ENCODE peak calls at places on chromosomes 7 and 10, in nine cellular contexts. One of them, this sample, is unnamed.

GRCh38 chr7:94368371-94368791 is 26.3 kb upstream of the COL1A2 start:
- DNase-seq in Daoy: peak; percentile 62
- DNase-seq in nephron progenitor cell: no peak
- DNase-seq in head of caudate nucleus: no peak
- DNase-seq in activated T-cell treated with anti-CD3 and anti-CD28 coated beads, Interleukin-2, amount 50 U/mL, for 24 hours: no peak
- DNase-seq in fibroblast of the aortic adventitia: peak; percentile 98
- DNase-seq in endothelial cell: no peak
- DNase-seq in NCI-H460: no peak
- DNase-seq in HCT116: no peak
- DNase-seq in this sample: no peak

GRCh38 chr7:143346018-143346417 is 16.5 kb downstream of the FAM131B start:
- DNase-seq in Daoy: no peak
- DNase-seq in nephron progenitor cell: no peak
- DNase-seq in head of caudate nucleus: no peak
- DNase-seq in activated T-cell treated with anti-CD3 and anti-CD28 coated beads, Interleukin-2, amount 50 U/mL, for 24 hours: no peak
- DNase-seq in fibroblast of the aortic adventitia: no peak
- DNase-seq in endothelial cell: no peak
- DNase-seq in NCI-H460: no peak
- DNase-seq in HCT116: no peak
- DNase-seq in this sample: no peak

GRCh38 chr10:88879754-88880286 is at the start of gene STAMBPL1:
- DNase-seq in Daoy: no peak
- DNase-seq in nephron progenitor cell: no peak
- DNase-seq in head of caudate nucleus: peak; percentile 50
- DNase-seq in activated T-cell treated with anti-CD3 and anti-CD28 coated beads, Interleukin-2, amount 50 U/mL, for 24 hours: peak; percentile 85
- DNase-seq in fibroblast of the aortic adventitia: no peak
- DNase-seq in endothelial cell: peak; percentile 49
- DNase-seq in NCI-H460: no peak
- DNase-seq in HCT116: no peak
- DNase-seq in this sample: peak; percentile 64

GRCh38 chr7:88306590-88307048 is at the start of gene STEAP4:
- DNase-seq in Daoy: peak; percentile 9
- DNase-seq in nephron progenitor cell: peak; percentile 62
- DNase-seq in head of caudate nucleus: peak; percentile 29
- DNase-seq in activated T-cell treated with anti-CD3 and anti-CD28 coated beads, Interleukin-2, amount 50 U/mL, for 24 hours: no peak
- DNase-seq in fibroblast of the aortic adventitia: peak; percentile 71
- DNase-seq in endothelial cell: peak; percentile 70
- DNase-seq in NCI-H460: peak; percentile 52
- DNase-seq in HCT116: peak; percentile 19
- DNase-seq in this sample: no peak

GRCh38 chr7:139914861-139915300 is 85.8 kb downstream of the TBXAS1 start:
- DNase-seq in Daoy: no peak
- DNase-seq in nephron progenitor cell: no peak
- DNase-seq in head of caudate nucleus: no peak
- DNase-seq in activated T-cell treated with anti-CD3 and anti-CD28 coated beads, Interleukin-2, amount 50 U/mL, for 24 hours: no peak
- DNase-seq in fibroblast of the aortic adventitia: no peak
- DNase-seq in endothelial cell: no peak
- DNase-seq in NCI-H460: no peak
- DNase-seq in HCT116: no peak
- DNase-seq in this sample: no peak

GRCh38 chr10:95864906-95865813 is 42.6 kb upstream of the CC2D2B start:
- DNase-seq in Daoy: peak; percentile 32
- DNase-seq in nephron progenitor cell: peak; percentile 31
- DNase-seq in head of caudate nucleus: peak; percentile 32
- DNase-seq in activated T-cell treated with anti-CD3 and anti-CD28 coated beads, Interleukin-2, amount 50 U/mL, for 24 hours: no peak
- DNase-seq in fibroblast of the aortic adventitia: peak; percentile 86
- DNase-seq in endothelial cell: peak; percentile 49
- DNase-seq in NCI-H460: peak; percentile 42
- DNase-seq in HCT116: peak; percentile 48
- DNase-seq in this sample: peak; percentile 5

GRCh38 chr10:58740620-58741369 is 228.1 kb downstream of the BICC1 start:
- DNase-seq in Daoy: no peak
- DNase-seq in nephron progenitor cell: no peak
- DNase-seq in head of caudate nucleus: no peak
- DNase-seq in activated T-cell treated with anti-CD3 and anti-CD28 coated beads, Interleukin-2, amount 50 U/mL, for 24 hours: no peak
- DNase-seq in fibroblast of the aortic adventitia: peak; percentile 52
- DNase-seq in endothelial cell: no peak
- DNase-seq in NCI-H460: no peak
- DNase-seq in HCT116: no peak
- DNase-seq in this sample: no peak

GRCh38 chr7:90677742-90678439 is 81.8 kb downstream of the CDK14 start:
- DNase-seq in Daoy: no peak
- DNase-seq in nephron progenitor cell: no peak
- DNase-seq in head of caudate nucleus: no peak
- DNase-seq in activated T-cell treated with anti-CD3 and anti-CD28 coated beads, Interleukin-2, amount 50 U/mL, for 24 hours: no peak
- DNase-seq in fibroblast of the aortic adventitia: no peak
- DNase-seq in endothelial cell: no peak
- DNase-seq in NCI-H460: no peak
- DNase-seq in HCT116: no peak
- DNase-seq in this sample: no peak

GRCh38 chr7:142355328-142355727 is 97.5 kb upstream of the PRSS58 start:
- DNase-seq in Daoy: peak; percentile 50
- DNase-seq in nephron progenitor cell: no peak
- DNase-seq in head of caudate nucleus: no peak
- DNase-seq in activated T-cell treated with anti-CD3 and anti-CD28 coated beads, Interleukin-2, amount 50 U/mL, for 24 hours: no peak
- DNase-seq in fibroblast of the aortic adventitia: peak; percentile 72
- DNase-seq in endothelial cell: no peak
- DNase-seq in NCI-H460: no peak
- DNase-seq in HCT116: no peak
- DNase-seq in this sample: no peak

GRCh38 chr10:31707578-31708411 is 220.8 kb downstream of the ARHGAP12 start:
- DNase-seq in Daoy: peak; percentile 52
- DNase-seq in nephron progenitor cell: peak; percentile 56
- DNase-seq in head of caudate nucleus: peak; percentile 71
- DNase-seq in activated T-cell treated with anti-CD3 and anti-CD28 coated beads, Interleukin-2, amount 50 U/mL, for 24 hours: peak; percentile 72
- DNase-seq in fibroblast of the aortic adventitia: peak; percentile 77
- DNase-seq in endothelial cell: peak; percentile 78
- DNase-seq in NCI-H460: peak; percentile 3
- DNase-seq in HCT116: no peak
- DNase-seq in this sample: peak; percentile 41

GRCh38 chr7:26117142-26117807 is 34.7 kb upstream of the NFE2L3 start:
- DNase-seq in Daoy: peak; percentile 33
- DNase-seq in nephron progenitor cell: no peak
- DNase-seq in head of caudate nucleus: no peak
- DNase-seq in activated T-cell treated with anti-CD3 and anti-CD28 coated beads, Interleukin-2, amount 50 U/mL, for 24 hours: no peak
- DNase-seq in fibroblast of the aortic adventitia: no peak
- DNase-seq in endothelial cell: no peak
- DNase-seq in NCI-H460: no peak
- DNase-seq in HCT116: no peak
- DNase-seq in this sample: no peak

GRCh38 chr10:114779803-114780609 is 41.6 kb upstream of the FHIP2A start:
- DNase-seq in Daoy: peak; percentile 77
- DNase-seq in nephron progenitor cell: no peak
- DNase-seq in head of caudate nucleus: no peak
- DNase-seq in activated T-cell treated with anti-CD3 and anti-CD28 coated beads, Interleukin-2, amount 50 U/mL, for 24 hours: no peak
- DNase-seq in fibroblast of the aortic adventitia: peak; percentile 94
- DNase-seq in endothelial cell: no peak
- DNase-seq in NCI-H460: peak; percentile 77
- DNase-seq in HCT116: peak; percentile 76
- DNase-seq in this sample: no peak

GRCh38 chr10:110737886-110738634 is 93.9 kb downstream of the RBM20 start:
- DNase-seq in Daoy: no peak
- DNase-seq in nephron progenitor cell: no peak
- DNase-seq in head of caudate nucleus: no peak
- DNase-seq in activated T-cell treated with anti-CD3 and anti-CD28 coated beads, Interleukin-2, amount 50 U/mL, for 24 hours: no peak
- DNase-seq in fibroblast of the aortic adventitia: peak; percentile 38
- DNase-seq in endothelial cell: no peak
- DNase-seq in NCI-H460: no peak
- DNase-seq in HCT116: no peak
- DNase-seq in this sample: no peak

GRCh38 chr7:41695661-41696322 is 7.1 kb downstream of the INHBA start:
- DNase-seq in Daoy: no peak
- DNase-seq in nephron progenitor cell: no peak
- DNase-seq in head of caudate nucleus: no peak
- DNase-seq in activated T-cell treated with anti-CD3 and anti-CD28 coated beads, Interleukin-2, amount 50 U/mL, for 24 hours: no peak
- DNase-seq in fibroblast of the aortic adventitia: peak; percentile 93
- DNase-seq in endothelial cell: no peak
- DNase-seq in NCI-H460: no peak
- DNase-seq in HCT116: no peak
- DNase-seq in this sample: no peak

GRCh38 chr10:24513155-24513554 is 210.5 kb downstream of the ARHGAP21 start:
- DNase-seq in Daoy: peak; percentile 17
- DNase-seq in nephron progenitor cell: no peak
- DNase-seq in head of caudate nucleus: peak; percentile 25
- DNase-seq in activated T-cell treated with anti-CD3 and anti-CD28 coated beads, Interleukin-2, amount 50 U/mL, for 24 hours: no peak
- DNase-seq in fibroblast of the aortic adventitia: peak; percentile 37
- DNase-seq in endothelial cell: peak; percentile 21
- DNase-seq in NCI-H460: peak; percentile 5
- DNase-seq in HCT116: no peak
- DNase-seq in this sample: no peak

GRCh38 chr10:132914732-132915131 is 27.6 kb downstream of the CFAP46 start:
- DNase-seq in Daoy: no peak
- DNase-seq in nephron progenitor cell: no peak
- DNase-seq in head of caudate nucleus: no peak
- DNase-seq in activated T-cell treated with anti-CD3 and anti-CD28 coated beads, Interleukin-2, amount 50 U/mL, for 24 hours: no peak
- DNase-seq in fibroblast of the aortic adventitia: no peak
- DNase-seq in endothelial cell: no peak
- DNase-seq in NCI-H460: no peak
- DNase-seq in HCT116: no peak
- DNase-seq in this sample: no peak

GRCh38 chr7:100464210-100464660 is at the start of gene SPACDR:
- DNase-seq in Daoy: no peak
- DNase-seq in nephron progenitor cell: no peak
- DNase-seq in head of caudate nucleus: no peak
- DNase-seq in activated T-cell treated with anti-CD3 and anti-CD28 coated beads, Interleukin-2, amount 50 U/mL, for 24 hours: no peak
- DNase-seq in fibroblast of the aortic adventitia: no peak
- DNase-seq in endothelial cell: no peak
- DNase-seq in NCI-H460: no peak
- DNase-seq in HCT116: no peak
- DNase-seq in this sample: no peak

GRCh38 chr7:134567368-134567767 is 18.5 kb downstream of the AKR1B15 start:
- DNase-seq in Daoy: no peak
- DNase-seq in nephron progenitor cell: no peak
- DNase-seq in head of caudate nucleus: no peak
- DNase-seq in activated T-cell treated with anti-CD3 and anti-CD28 coated beads, Interleukin-2, amount 50 U/mL, for 24 hours: no peak
- DNase-seq in fibroblast of the aortic adventitia: no peak
- DNase-seq in endothelial cell: no peak
- DNase-seq in NCI-H460: no peak
- DNase-seq in HCT116: no peak
- DNase-seq in this sample: no peak

GRCh38 chr10:91150631-91151030 is 69.8 kb upstream of the PCGF5 start:
- DNase-seq in Daoy: no peak
- DNase-seq in nephron progenitor cell: no peak
- DNase-seq in head of caudate nucleus: no peak
- DNase-seq in activated T-cell treated with anti-CD3 and anti-CD28 coated beads, Interleukin-2, amount 50 U/mL, for 24 hours: no peak
- DNase-seq in fibroblast of the aortic adventitia: no peak
- DNase-seq in endothelial cell: no peak
- DNase-seq in NCI-H460: no peak
- DNase-seq in HCT116: no peak
- DNase-seq in this sample: no peak

GRCh38 chr7:147519062-147519461 is 1071.5 kb upstream of the C7orf33 start:
- DNase-seq in Daoy: no peak
- DNase-seq in nephron progenitor cell: no peak
- DNase-seq in head of caudate nucleus: no peak
- DNase-seq in activated T-cell treated with anti-CD3 and anti-CD28 coated beads, Interleukin-2, amount 50 U/mL, for 24 hours: no peak
- DNase-seq in fibroblast of the aortic adventitia: peak; percentile 55
- DNase-seq in endothelial cell: no peak
- DNase-seq in NCI-H460: no peak
- DNase-seq in HCT116: no peak
- DNase-seq in this sample: no peak

GRCh38 chr10:131216681-131217230 is 94.8 kb downstream of the TCERG1L start:
- DNase-seq in Daoy: no peak
- DNase-seq in nephron progenitor cell: no peak
- DNase-seq in head of caudate nucleus: no peak
- DNase-seq in activated T-cell treated with anti-CD3 and anti-CD28 coated beads, Interleukin-2, amount 50 U/mL, for 24 hours: no peak
- DNase-seq in fibroblast of the aortic adventitia: no peak
- DNase-seq in endothelial cell: no peak
- DNase-seq in NCI-H460: no peak
- DNase-seq in HCT116: no peak
- DNase-seq in this sample: no peak

GRCh38 chr10:118045842-118046490 is 775 bp downstream of the RAB11FIP2 start:
- DNase-seq in Daoy: peak; percentile 42
- DNase-seq in nephron progenitor cell: no peak
- DNase-seq in head of caudate nucleus: peak; percentile 51
- DNase-seq in activated T-cell treated with anti-CD3 and anti-CD28 coated beads, Interleukin-2, amount 50 U/mL, for 24 hours: peak; percentile 66
- DNase-seq in fibroblast of the aortic adventitia: peak; percentile 45
- DNase-seq in endothelial cell: no peak
- DNase-seq in NCI-H460: peak; percentile 13
- DNase-seq in HCT116: peak; percentile 12
- DNase-seq in this sample: peak; percentile 35

GRCh38 chr10:34235164-34235832 is 579.8 kb downstream of the PARD3 start:
- DNase-seq in Daoy: peak; percentile 72
- DNase-seq in nephron progenitor cell: no peak
- DNase-seq in head of caudate nucleus: no peak
- DNase-seq in activated T-cell treated with anti-CD3 and anti-CD28 coated beads, Interleukin-2, amount 50 U/mL, for 24 hours: no peak
- DNase-seq in fibroblast of the aortic adventitia: no peak
- DNase-seq in endothelial cell: no peak
- DNase-seq in NCI-H460: no peak
- DNase-seq in HCT116: no peak
- DNase-seq in this sample: no peak

GRCh38 chr10:126618466-126618865 is 52.0 kb downstream of the C10orf90 start:
- DNase-seq in Daoy: no peak
- DNase-seq in nephron progenitor cell: no peak
- DNase-seq in head of caudate nucleus: no peak
- DNase-seq in activated T-cell treated with anti-CD3 and anti-CD28 coated beads, Interleukin-2, amount 50 U/mL, for 24 hours: no peak
- DNase-seq in fibroblast of the aortic adventitia: peak; percentile 13
- DNase-seq in endothelial cell: no peak
- DNase-seq in NCI-H460: no peak
- DNase-seq in HCT116: no peak
- DNase-seq in this sample: no peak

GRCh38 chr7:101502466-101503098 is 126.5 kb downstream of the MYL10 start:
- DNase-seq in Daoy: no peak
- DNase-seq in nephron progenitor cell: no peak
- DNase-seq in head of caudate nucleus: no peak
- DNase-seq in activated T-cell treated with anti-CD3 and anti-CD28 coated beads, Interleukin-2, amount 50 U/mL, for 24 hours: no peak
- DNase-seq in fibroblast of the aortic adventitia: no peak
- DNase-seq in endothelial cell: no peak
- DNase-seq in NCI-H460: no peak
- DNase-seq in HCT116: no peak
- DNase-seq in this sample: no peak

GRCh38 chr10:2477154-2477553 is 590.2 kb upstream of the PFKP start:
- DNase-seq in Daoy: no peak
- DNase-seq in nephron progenitor cell: no peak
- DNase-seq in head of caudate nucleus: no peak
- DNase-seq in activated T-cell treated with anti-CD3 and anti-CD28 coated beads, Interleukin-2, amount 50 U/mL, for 24 hours: no peak
- DNase-seq in fibroblast of the aortic adventitia: no peak
- DNase-seq in endothelial cell: no peak
- DNase-seq in NCI-H460: no peak
- DNase-seq in HCT116: no peak
- DNase-seq in this sample: no peak

GRCh38 chr7:3867847-3868246 is 566.8 kb downstream of the SDK1 start:
- DNase-seq in Daoy: no peak
- DNase-seq in nephron progenitor cell: no peak
- DNase-seq in head of caudate nucleus: no peak
- DNase-seq in activated T-cell treated with anti-CD3 and anti-CD28 coated beads, Interleukin-2, amount 50 U/mL, for 24 hours: no peak
- DNase-seq in fibroblast of the aortic adventitia: peak; percentile 4
- DNase-seq in endothelial cell: no peak
- DNase-seq in NCI-H460: no peak
- DNase-seq in HCT116: no peak
- DNase-seq in this sample: no peak

GRCh38 chr10:106038246-106038645 is 1126.3 kb downstream of the SORCS1 start:
- DNase-seq in Daoy: no peak
- DNase-seq in nephron progenitor cell: no peak
- DNase-seq in head of caudate nucleus: no peak
- DNase-seq in activated T-cell treated with anti-CD3 and anti-CD28 coated beads, Interleukin-2, amount 50 U/mL, for 24 hours: no peak
- DNase-seq in fibroblast of the aortic adventitia: no peak
- DNase-seq in endothelial cell: no peak
- DNase-seq in NCI-H460: no peak
- DNase-seq in HCT116: no peak
- DNase-seq in this sample: no peak

GRCh38 chr7:143382126-143382790 is 1.1 kb downstream of the ZYX start:
- DNase-seq in Daoy: peak; percentile 16
- DNase-seq in nephron progenitor cell: no peak
- DNase-seq in head of caudate nucleus: no peak
- DNase-seq in activated T-cell treated with anti-CD3 and anti-CD28 coated beads, Interleukin-2, amount 50 U/mL, for 24 hours: peak; percentile 33
- DNase-seq in fibroblast of the aortic adventitia: no peak
- DNase-seq in endothelial cell: no peak
- DNase-seq in NCI-H460: no peak
- DNase-seq in HCT116: no peak
- DNase-seq in this sample: no peak

GRCh38 chr10:126387041-126387908 is 1.0 kb downstream of the ADAM12 start:
- DNase-seq in Daoy: peak; percentile 82
- DNase-seq in nephron progenitor cell: peak; percentile 79
- DNase-seq in head of caudate nucleus: peak; percentile 86
- DNase-seq in activated T-cell treated with anti-CD3 and anti-CD28 coated beads, Interleukin-2, amount 50 U/mL, for 24 hours: peak; percentile 43
- DNase-seq in fibroblast of the aortic adventitia: peak; percentile 81
- DNase-seq in endothelial cell: peak; percentile 79
- DNase-seq in NCI-H460: peak; percentile 18
- DNase-seq in HCT116: no peak
- DNase-seq in this sample: peak; percentile 62

GRCh38 chr10:17547026-17547425 is 70.1 kb downstream of the HACD1 start:
- DNase-seq in Daoy: no peak
- DNase-seq in nephron progenitor cell: no peak
- DNase-seq in head of caudate nucleus: no peak
- DNase-seq in activated T-cell treated with anti-CD3 and anti-CD28 coated beads, Interleukin-2, amount 50 U/mL, for 24 hours: no peak
- DNase-seq in fibroblast of the aortic adventitia: peak; percentile 20
- DNase-seq in endothelial cell: no peak
- DNase-seq in NCI-H460: no peak
- DNase-seq in HCT116: no peak
- DNase-seq in this sample: no peak

This sample was measured in midbrain.